ENCODE peak calls at places on chromosomes 12 and 14, in ten cellular contexts. F is GM03348; C is T-cell; G is T-helper 2 cell; I is stimulated activated CD4-positive, alpha-beta T cell treated with anti-CD3 and anti-CD28 coated beads, Interleukin-4, amount 100 ng/mL, for 1 hour; K is T-helper 1 cell; A is HEK293T; W is NCI-H2081; Z is NCI-H460; M is fibroblast of pulmonary artery. E is an unnamed sample.

GRCh38 chr12:94676011-94676709 is 25.8 kb upstream of the TMCC3 start:
- DNase-seq in I (no peak), M (peak), F (no peak), Z (no peak), A (no peak), G (no peak), K (no peak), W (no peak), C (no peak), E (peak)

GRCh38 chr12:80766897-80767296 is 50.2 kb downstream of the MYF5 start:
- DNase-seq in M (no peak), C (no peak), I (no peak), K (no peak), W (no peak), A (no peak), F (no peak), G (no peak), Z (no peak), E (no peak)

GRCh38 chr12:107079172-107080011 is 14.0 kb downstream of the CRY1 start:
- DNase-seq in A (peak), W (no peak), M (peak), Z (peak), F (peak), K (no peak), G (no peak), C (no peak), I (no peak), E (no peak)

GRCh38 chr12:128570191-128571065 is 253.3 kb downstream of the SLC15A4 start:
- DNase-seq in W (no peak), G (no peak), K (no peak), I (peak), M (no peak), Z (no peak), A (no peak), F (no peak), C (no peak), E (no peak)

GRCh38 chr12:48003226-48004038 is 844 bp downstream of the COL2A1 start:
- DNase-seq in F (no peak), K (no peak), C (no peak), Z (no peak), G (no peak), M (no peak), A (no peak), I (peak), W (no peak), E (no peak)

GRCh38 chr14:59278111-59278510 is 89.6 kb downstream of the DAAM1 start:
- DNase-seq in I (no peak), K (no peak), W (no peak), M (peak), A (no peak), Z (peak), C (no peak), G (no peak), F (peak), E (no peak)

GRCh38 chr12:12725956-12726542 is 8.9 kb downstream of the CDKN1B start:
- DNase-seq in W (no peak), M (no peak), G (no peak), Z (no peak), A (no peak), C (no peak), F (no peak), K (no peak), I (no peak), E (no peak)

GRCh38 chr14:101359221-101360044 is 201.9 kb upstream of the DIO3 start:
- DNase-seq in C (no peak), A (no peak), M (no peak), W (no peak), I (no peak), G (no peak), K (no peak), F (no peak), Z (no peak), E (peak)

GRCh38 chr14:51547260-51547659 is 104.5 kb upstream of the FRMD6 start:
- DNase-seq in C (no peak), G (no peak), A (peak), K (no peak), W (no peak), M (peak), I (no peak), Z (peak), F (peak), E (peak)

GRCh38 chr14:24339284-24340151 is at the start of gene RIPK3:
- DNase-seq in I (peak), M (no peak), G (peak), W (no peak), Z (no peak), A (no peak), C (peak), F (no peak), K (peak), E (no peak)

GRCh38 chr14:36173161-36173560 is 3.4 kb downstream of the PTCSC3 start:
- DNase-seq in M (no peak), A (no peak), K (no peak), F (no peak), Z (no peak), C (no peak), G (no peak), I (no peak), W (no peak), E (no peak)

GRCh38 chr12:85951823-85952222 is 77.7 kb downstream of the NTS start:
- DNase-seq in I (no peak), A (no peak), W (peak), C (no peak), F (no peak), M (peak), G (no peak), Z (peak), K (no peak), E (no peak)

GRCh38 chr14:101061411-101062064 is 158.0 kb upstream of the RTL1 start:
- DNase-seq in Z (no peak), M (no peak), G (no peak), A (no peak), W (no peak), K (no peak), I (no peak), F (no peak), C (no peak), E (no peak)

GRCh38 chr12:104407922-104408321 is 48.8 kb upstream of the CHST11 start:
- DNase-seq in W (no peak), G (no peak), M (peak), F (no peak), A (no peak), C (no peak), K (no peak), Z (no peak), I (no peak), E (no peak)

GRCh38 chr12:130485291-130486145 is 147.8 kb downstream of the PIWIL1 start:
- DNase-seq in I (no peak), M (no peak), F (no peak), K (no peak), Z (no peak), W (no peak), C (no peak), G (no peak), A (no peak), E (no peak)

GRCh38 chr12:52307836-52308806 is 13.1 kb downstream of the KRT83 start:
- DNase-seq in G (no peak), Z (peak), C (no peak), F (peak), A (peak), W (peak), K (no peak), M (peak), I (peak), E (no peak)

GRCh38 chr12:101855364-101855884 is 22.0 kb upstream of the DRAM1 start:
- DNase-seq in C (no peak), I (no peak), G (no peak), A (no peak), Z (no peak), W (no peak), M (peak), K (no peak), F (no peak), E (no peak)

GRCh38 chr14:99971087-99971928 is 93.9 kb upstream of the EVL start:
- DNase-seq in M (peak), C (peak), Z (peak), A (peak), K (peak), I (peak), G (peak), W (peak), F (peak), E (peak)

GRCh38 chr12:89514751-89515150 is 9.8 kb downstream of the GALNT4 start:
- DNase-seq in F (no peak), C (no peak), Z (no peak), I (no peak), W (no peak), G (no peak), A (no peak), K (no peak), M (no peak), E (no peak)

GRCh38 chr12:79662046-79662811 is 28.5 kb downstream of the PAWR start:
- DNase-seq in W (no peak), C (no peak), F (no peak), G (no peak), A (no peak), Z (no peak), M (no peak), I (no peak), K (no peak), E (no peak)